ENCODE peak calls at places on chromosomes 2 and 18, in ten cellular contexts. M is astrocyte, K is transverse colon, F is colonic mucosa, X is IMR-90, N is mucosa of descending colon, Y is fibroblast of lung, O is cardiac muscle cell, W is endothelial cell of umbilical vein, U is K562. E is an unnamed sample.

GRCh38 chr2:139374307-139374850 is 594.2 kb upstream of the NXPH2 start:
- DNase-seq in K (no peak), M (no peak), O (no peak), N (no peak), U (no peak), F (no peak), Y (no peak), W (no peak), X (no peak), E (no peak)

GRCh38 chr18:70288171-70288850 is 534 bp upstream of the SOCS6 start:
- DNase-seq in K (peak; percentile 58), M (no peak), U (no peak), O (no peak), Y (peak; percentile 50), N (peak; percentile 67), X (peak; percentile 39), W (peak; percentile 34), F (peak; percentile 57), E (peak; percentile 69)

GRCh38 chr2:206921507-206921906 is 17.8 kb upstream of the CPO start:
- DNase-seq in N (no peak), U (no peak), F (no peak), K (no peak), W (no peak), O (no peak), M (no peak), Y (no peak), X (no peak), E (no peak)

GRCh38 chr2:16400127-16400623 is 265.5 kb downstream of the CYRIA start:
- DNase-seq in N (peak; percentile 60), M (no peak), W (no peak), O (peak; percentile 68), Y (no peak), F (peak; percentile 37), U (no peak), X (no peak), K (peak; percentile 53), E (no peak)

GRCh38 chr2:46144133-46144800 is 152.9 kb upstream of the EPAS1 start:
- DNase-seq in X (no peak), K (no peak), W (no peak), F (no peak), U (no peak), Y (no peak), O (no peak), N (no peak), M (no peak), E (no peak)

GRCh38 chr18:3596324-3597158 is 146.6 kb downstream of the TGIF1 start:
- DNase-seq in M (peak; percentile 39), X (peak; percentile 58), U (peak; percentile 81), O (peak; percentile 58), W (peak; percentile 76), N (peak; percentile 76), Y (peak; percentile 46), F (peak; percentile 70), K (peak; percentile 66), E (no peak)

GRCh38 chr2:142825861-142826260 is 51.6 kb upstream of the KYNU start:
- DNase-seq in K (no peak), M (peak; percentile 19), U (no peak), X (no peak), W (peak; percentile 85), O (no peak), Y (peak; percentile 4), N (no peak), F (no peak), E (no peak)

GRCh38 chr18:50880108-50880465 is 1.2 kb downstream of the ME2 start:
- DNase-seq in W (no peak), X (no peak), N (no peak), M (no peak), K (no peak), F (no peak), U (no peak), Y (peak; percentile 12), O (no peak), E (no peak)

GRCh38 chr18:49768051-49768391 is 45.3 kb downstream of the ACAA2 start:
- DNase-seq in M (peak; percentile 50), K (peak; percentile 70), O (peak; percentile 66), W (peak; percentile 62), X (peak; percentile 65), N (no peak), F (peak; percentile 70), U (no peak), Y (peak; percentile 83), E (no peak)

DNA sequence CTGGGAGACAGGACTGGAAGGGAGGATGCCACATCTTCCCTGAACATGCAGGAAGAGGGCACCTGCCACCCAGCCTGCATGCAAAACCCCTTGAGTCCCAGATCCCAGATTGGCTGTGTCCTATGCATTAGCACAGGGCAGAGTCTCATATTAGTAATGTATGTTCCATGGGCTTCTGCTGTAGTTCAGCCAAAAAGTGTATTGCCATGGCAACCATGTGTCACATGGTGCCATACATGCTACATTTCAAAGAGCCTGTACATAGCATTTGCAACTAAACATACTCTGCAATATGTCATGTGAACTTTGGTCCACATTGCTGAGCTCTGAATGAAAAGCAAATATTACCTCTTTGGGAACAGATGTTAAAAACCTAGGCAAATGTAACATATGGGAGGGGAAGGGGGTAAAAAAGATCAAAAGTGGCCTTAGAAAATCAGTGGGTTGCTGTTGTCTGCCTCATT is 78.4 kb downstream of the DPP4 start:
- DNase-seq in F (no peak), M (no peak), U (no peak), X (no peak), K (no peak), N (no peak), O (no peak), W (no peak), Y (peak; percentile 39), E (no peak)
- H3K4me1 ChIP-seq in F (peaks cover 7% of the 10 kb centered on the region), M (peaks cover 7% of the 10 kb centered on the region), U (no peaks in the 10 kb centered on the region), X (peaks cover 6% of the 10 kb centered on the region), K (no peaks in the 10 kb centered on the region), N (no peaks in the 10 kb centered on the region), O (no peaks in the 10 kb centered on the region), W (peaks cover 2% of the 10 kb centered on the region), Y (no peaks in the 10 kb centered on the region), E (no peaks in the 10 kb centered on the region)

GRCh38 chr2:234558642-234559041 is 61.8 kb upstream of the ARL4C start:
- DNase-seq in K (no peak), Y (no peak), O (no peak), W (no peak), N (no peak), M (peak; percentile 66), X (no peak), F (no peak), U (no peak), E (no peak)
- TF ChIP-seq CTCF in K (no peak), Y (peak; percentile 13), O (no peak), W (no peak), N (no peak), M (peak; percentile 29), X (peak; percentile 26), F (no peak), U (no peak), E (no peak)

DNA sequence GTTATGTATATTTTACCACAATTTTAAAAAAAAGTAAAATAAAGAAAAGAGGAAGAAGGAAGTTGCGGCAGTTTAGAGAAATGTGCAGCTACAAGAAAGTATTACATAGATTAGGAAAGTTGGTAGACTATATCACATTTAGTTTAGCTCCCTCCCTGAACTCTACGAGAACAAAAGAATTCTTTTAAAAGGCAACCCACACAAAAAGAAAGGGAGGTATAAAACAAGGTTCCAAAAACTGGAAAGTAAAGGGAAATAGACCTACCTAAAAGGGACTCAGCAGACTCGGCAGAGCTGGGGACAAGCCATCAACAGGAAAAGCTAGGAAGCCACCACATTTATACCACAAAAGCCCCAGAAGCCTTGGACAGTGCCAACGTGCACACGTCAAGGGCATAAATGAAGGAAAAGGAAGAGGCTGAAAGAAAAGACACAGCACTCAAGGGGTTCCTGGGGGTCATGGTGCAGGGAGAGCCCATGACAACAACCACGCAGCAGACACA is 9.1 kb downstream of the TMEM127 start:
- DNase-seq in Y (no peak), F (no peak), U (no peak), K (no peak), N (no peak), O (no peak), X (no peak), W (no peak), M (no peak), E (no peak)
- H3K4me1 ChIP-seq in Y (peaks cover 30% of the 10 kb centered on the region), F (peaks cover 29% of the 10 kb centered on the region), U (peaks cover 11% of the 10 kb centered on the region), K (peaks cover 43% of the 10 kb centered on the region), N (peaks cover 27% of the 10 kb centered on the region), O (peaks cover 42% of the 10 kb centered on the region), X (peaks cover 25% of the 10 kb centered on the region), W (peaks cover 59% of the 10 kb centered on the region), M (peaks cover 26% of the 10 kb centered on the region), E (peaks cover 53% of the 10 kb centered on the region)

GRCh38 chr18:11512096-11513030 is 97.0 kb upstream of the SLC35G4 start:
- DNase-seq in U (no peak), N (no peak), K (no peak), X (no peak), O (no peak), Y (peak; percentile 27), F (no peak), M (no peak), W (no peak), E (no peak)
- TF ChIP-seq CTCF in U (no peak), N (no peak), K (no peak), X (peak; percentile 22), O (peak; percentile 18), Y (peak; percentile 18), F (no peak), M (peak; percentile 13), W (no peak), E (no peak)

GRCh38 chr18:36424741-36425142 is 127.2 kb downstream of the FHOD3 start:
- DNase-seq in K (no peak), W (no peak), F (no peak), O (no peak), U (peak; percentile 48), Y (no peak), N (no peak), X (no peak), M (no peak), E (no peak)
- H3K4me1 ChIP-seq in K (no peaks in the 10 kb centered on the region), W (no peaks in the 10 kb centered on the region), F (no peaks in the 10 kb centered on the region), O (peaks cover 83% of the 10 kb centered on the region), U (no peaks in the 10 kb centered on the region), Y (peaks cover 4% of the 10 kb centered on the region), N (no peaks in the 10 kb centered on the region), X (peaks cover 12% of the 10 kb centered on the region), M (peaks cover 4% of the 10 kb centered on the region), E (peaks cover 3% of the 10 kb centered on the region)

DNA sequence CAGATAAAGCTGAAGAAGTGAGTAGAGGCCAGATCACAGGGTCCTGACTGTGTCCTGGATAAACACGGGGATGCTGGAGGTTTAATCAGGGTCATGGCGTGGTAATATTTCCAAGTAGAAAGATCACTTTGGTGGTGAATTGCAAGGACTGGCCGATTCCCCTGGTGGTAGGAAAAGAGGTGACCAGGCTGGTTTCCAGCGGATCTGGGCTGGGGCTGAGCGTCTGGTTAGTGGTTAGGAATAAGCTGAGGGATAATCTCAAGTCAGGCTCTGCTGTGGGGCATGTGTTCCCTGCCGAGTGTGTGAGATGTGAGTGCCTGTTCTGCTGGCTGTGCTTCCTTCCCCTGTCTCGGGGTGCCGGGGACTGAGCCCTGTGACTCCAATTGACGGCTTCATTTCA is 484.0 kb downstream of the TSN start:
- DNase-seq in M (no peak), O (no peak), K (no peak), W (no peak), X (no peak), Y (no peak), F (no peak), U (no peak), N (no peak), E (no peak)
- TF ChIP-seq CTCF in M (no peak), O (no peak), K (no peak), W (no peak), X (no peak), Y (no peak), F (no peak), U (no peak), N (no peak), E (no peak)

GRCh38 chr2:70118798-70119454 is 31.6 kb downstream of the PCBP1 start:
- DNase-seq in M (no peak), N (no peak), U (no peak), W (peak; percentile 64), Y (no peak), F (no peak), K (no peak), O (peak; percentile 48), X (no peak), E (no peak)
- H3K4me1 ChIP-seq in M (peaks cover 12% of the 10 kb centered on the region), N (peaks cover 14% of the 10 kb centered on the region), U (peaks cover 46% of the 10 kb centered on the region), W (peaks cover 4% of the 10 kb centered on the region), Y (peaks cover 7% of the 10 kb centered on the region), F (peaks cover 6% of the 10 kb centered on the region), K (peaks cover 10% of the 10 kb centered on the region), O (peaks cover 25% of the 10 kb centered on the region), X (peaks cover 7% of the 10 kb centered on the region), E (peaks cover 15% of the 10 kb centered on the region)